ENCODE peak calls at places on chromosomes 3 and 15, in five cellular contexts. Y is GM23248, B is colonic mucosa, A is endothelial cell of umbilical vein, T is fibroblast of lung. L is an unnamed sample.

GRCh38 chr3:356947-357346 is 160.4 kb downstream of the CHL1 start:
- DNase-seq in Y (no peak), B (no peak), A (no peak), T (peak; percentile 18), L (no peak)

GRCh38 chr15:39495871-39496459 is 84.9 kb upstream of the THBS1 start:
- DNase-seq in A (no peak), T (peak; percentile 9), Y (peak; percentile 49), B (no peak), L (peak; percentile 63)

GRCh38 chr3:2133191-2133590 is 34.5 kb downstream of the CNTN4 start:
- DNase-seq in A (no peak), B (no peak), T (no peak), Y (no peak), L (no peak)

GRCh38 chr3:78912217-78912616 is 855.6 kb downstream of the ROBO1 start:
- DNase-seq in T (no peak), Y (no peak), A (no peak), B (no peak), L (no peak)

GRCh38 chr3:137020888-137021287 is 63.1 kb downstream of the IL20RB start:
- DNase-seq in B (no peak), T (no peak), Y (no peak), A (no peak), L (no peak)

GRCh38 chr3:162722336-162722735 is 1225.7 kb downstream of the OTOL1 start:
- DNase-seq in Y (no peak), B (no peak), T (no peak), A (no peak), L (no peak)

GRCh38 chr15:48090666-48091065 is 30.1 kb upstream of the SLC24A5 start:
- DNase-seq in Y (no peak), A (no peak), T (no peak), B (no peak), L (no peak)

GRCh38 chr3:128495435-128495970 is 2.5 kb upstream of the GATA2 start:
- DNase-seq in B (no peak), T (no peak), Y (no peak), A (no peak), L (no peak)

GRCh38 chr3:193971268-193971751 is 164.6 kb upstream of the HES1 start:
- DNase-seq in A (no peak), T (peak; percentile 32), Y (peak; percentile 22), B (peak; percentile 90), L (peak; percentile 30)

GRCh38 chr3:45792036-45792435 is 4.3 kb downstream of the SLC6A20 start:
- DNase-seq in T (no peak), B (no peak), Y (no peak), A (no peak), L (no peak)

GRCh38 chr3:140767536-140767935 is 89.7 kb downstream of the TRIM42 start:
- DNase-seq in A (no peak), T (no peak), Y (peak; percentile 13), B (no peak), L (peak; percentile 22)

GRCh38 chr15:62391565-62392262 is 226.6 kb upstream of the C2CD4B start:
- DNase-seq in Y (peak; percentile 73), A (peak; percentile 31), B (peak; percentile 64), T (peak; percentile 64), L (peak; percentile 82)

GRCh38 chr15:98330258-98330657 is 318.1 kb upstream of the IGF1R start:
- DNase-seq in A (no peak), T (no peak), B (no peak), Y (no peak), L (no peak)

GRCh38 chr3:169984287-169984686 is 17.7 kb downstream of the SEC62 start:
- DNase-seq in Y (no peak), A (peak; percentile 43), B (no peak), T (no peak), L (no peak)

GRCh38 chr15:23565395-23566069 is at the start of gene MKRN3:
- DNase-seq in B (no peak), Y (peak; percentile 51), T (peak; percentile 58), A (peak; percentile 35), L (no peak)

GRCh38 chr3:106587581-106587980 is 718.8 kb upstream of the CBLB start:
- DNase-seq in T (no peak), A (no peak), Y (no peak), B (no peak), L (no peak)

GRCh38 chr3:24477090-24477656 is 17.5 kb downstream of the THRB start:
- DNase-seq in B (no peak), Y (no peak), T (no peak), A (no peak), L (no peak)

GRCh38 chr3:24480497-24480896 is 14.2 kb downstream of the THRB start:
- DNase-seq in A (no peak), B (no peak), T (no peak), Y (no peak), L (peak; percentile 52)

GRCh38 chr3:24482306-24482705 is 12.3 kb downstream of the THRB start:
- DNase-seq in A (no peak), T (no peak), Y (no peak), B (no peak), L (no peak)

GRCh38 chr3:24481193-24481592 is 13.5 kb downstream of the THRB start:
- DNase-seq in A (no peak), T (no peak), B (no peak), Y (no peak), L (no peak)

DNA sequence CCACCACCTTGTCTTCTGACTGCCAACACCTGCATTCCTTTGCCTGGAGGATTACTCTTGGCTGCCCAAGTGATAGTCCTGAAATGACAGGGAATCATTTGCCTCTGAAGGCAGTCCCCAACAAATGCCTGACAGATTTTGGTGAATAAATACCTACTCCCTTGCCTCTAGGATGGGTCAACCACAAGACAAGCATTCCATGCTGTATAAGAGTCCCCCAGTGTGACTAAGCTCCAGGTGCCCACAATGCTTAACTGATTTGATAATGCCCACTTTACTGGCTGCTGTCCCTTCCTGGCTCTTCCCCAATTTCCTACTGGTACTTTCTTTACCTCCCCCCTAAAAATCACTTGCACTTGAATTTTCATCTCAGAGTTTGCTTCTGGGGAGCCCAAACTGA is 14.8 kb downstream of the THRB start:
- DNase-seq in B (no peak), A (no peak), T (no peak), Y (no peak), L (no peak)
- H3K4me1 ChIP-seq in B (no peaks in the 10 kb centered on the region), A (no peaks in the 10 kb centered on the region), T (no peaks in the 10 kb centered on the region), Y (peaks cover 14% of the 10 kb centered on the region), L (peaks cover 22% of the 10 kb centered on the region)

GRCh38 chr3:195153653-195154052 is 117.3 kb downstream of the XXYLT1 start:
- DNase-seq in Y (no peak), B (no peak), A (peak; percentile 32), T (peak; percentile 46), L (no peak)
- H3K4me3 ChIP-seq in Y (no peak overlapping the region), B (no peak overlapping the region), A (no peak overlapping the region), T (no peak overlapping the region), L (no peak overlapping the region)

DNA sequence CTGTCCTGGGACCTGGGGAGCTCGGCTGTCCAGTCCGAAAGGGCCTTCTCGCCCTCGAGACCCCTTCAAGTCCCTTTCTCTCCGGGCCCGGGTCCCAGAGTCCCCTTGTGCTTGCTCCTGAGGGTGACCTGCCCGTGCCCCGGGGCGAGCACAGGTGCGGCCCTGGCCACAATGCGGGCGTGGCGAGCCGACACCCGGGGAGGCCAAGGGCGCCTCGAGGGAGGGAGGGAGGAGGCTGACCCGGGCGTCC is 828 bp upstream of the MEF2A start:
- DNase-seq in B (no peak), T (no peak), Y (no peak), A (peak; percentile 37), L (no peak)
- H3K9ac ChIP-seq in B (peak overlapping the region; percentile 96), T (no peak overlapping the region), Y (peak overlapping the region; percentile 69), A (no peak overlapping the region), L (peak overlapping the region; percentile 32)

DNA sequence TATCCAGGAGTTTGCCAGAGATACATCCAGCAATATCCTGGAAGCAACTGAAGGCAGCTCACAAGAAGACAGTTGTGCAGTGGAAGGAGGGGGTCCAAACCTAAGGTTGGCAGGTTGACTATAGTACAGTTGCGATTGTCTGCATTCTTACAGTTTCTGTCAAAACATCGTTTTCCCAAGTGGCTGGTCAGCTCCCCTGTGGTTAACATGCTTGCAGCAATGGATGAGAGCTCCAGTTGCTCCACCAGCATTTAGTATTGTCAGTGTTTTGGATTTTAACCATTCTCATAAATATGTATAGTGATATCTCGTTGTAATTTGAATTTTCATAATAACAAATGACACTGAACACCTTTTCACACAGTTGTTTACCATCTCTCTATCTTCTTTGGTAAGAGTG is 31.5 kb downstream of the KLF13 start:
- DNase-seq in A (no peak), Y (no peak), B (no peak), T (no peak), L (no peak)
- H3K4me1 ChIP-seq in A (peaks cover 16% of the 10 kb centered on the region), Y (peaks cover 25% of the 10 kb centered on the region), B (peaks cover 57% of the 10 kb centered on the region), T (peaks cover 8% of the 10 kb centered on the region), L (peaks cover 67% of the 10 kb centered on the region)

DNA sequence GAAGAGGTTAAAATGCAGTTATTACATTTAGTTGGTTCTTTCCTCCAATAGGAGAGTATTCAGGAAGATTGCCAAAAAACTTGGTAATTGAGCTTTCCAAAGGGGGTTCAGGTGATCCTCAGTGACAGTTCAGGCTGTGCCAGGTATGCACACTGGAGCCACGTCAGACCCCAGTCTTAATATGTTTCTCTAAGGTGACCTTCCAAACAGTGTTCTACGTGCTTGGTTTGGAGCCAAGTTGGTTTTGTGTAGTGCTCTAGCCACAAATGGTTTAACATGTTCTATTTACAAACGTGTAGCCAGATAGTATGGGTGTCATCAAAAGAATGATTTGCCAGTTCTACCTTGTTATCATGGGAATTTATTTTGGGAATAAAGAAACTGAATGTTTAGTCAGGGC is 21.0 kb downstream of the CTDSPL start:
- DNase-seq in T (no peak), B (no peak), A (no peak), Y (no peak), L (no peak)
- H3K4me3 ChIP-seq in T (no peak overlapping the region), B (no peak overlapping the region), A (no peak overlapping the region), Y (no peak overlapping the region), L (no peak overlapping the region)

GRCh38 chr15:31228980-31229826 is 97.4 kb upstream of the KLF13 start:
- DNase-seq in A (no peak), T (no peak), Y (peak; percentile 22), B (peak; percentile 81), L (no peak)
- H3K9ac ChIP-seq in A (no peak overlapping the region), T (no peak overlapping the region), Y (no peak overlapping the region), B (peak overlapping the region; percentile 56), L (no peak overlapping the region)

GRCh38 chr15:90059208-90059985 is 42.9 kb downstream of the IDH2 start:
- DNase-seq in B (peak; percentile 83), Y (no peak), A (no peak), T (no peak), L (no peak)
- H3K4me1 ChIP-seq in B (peaks cover 44% of the 10 kb centered on the region), Y (no peaks in the 10 kb centered on the region), A (peaks cover 19% of the 10 kb centered on the region), T (no peaks in the 10 kb centered on the region), L (peaks cover 5% of the 10 kb centered on the region)

DNA sequence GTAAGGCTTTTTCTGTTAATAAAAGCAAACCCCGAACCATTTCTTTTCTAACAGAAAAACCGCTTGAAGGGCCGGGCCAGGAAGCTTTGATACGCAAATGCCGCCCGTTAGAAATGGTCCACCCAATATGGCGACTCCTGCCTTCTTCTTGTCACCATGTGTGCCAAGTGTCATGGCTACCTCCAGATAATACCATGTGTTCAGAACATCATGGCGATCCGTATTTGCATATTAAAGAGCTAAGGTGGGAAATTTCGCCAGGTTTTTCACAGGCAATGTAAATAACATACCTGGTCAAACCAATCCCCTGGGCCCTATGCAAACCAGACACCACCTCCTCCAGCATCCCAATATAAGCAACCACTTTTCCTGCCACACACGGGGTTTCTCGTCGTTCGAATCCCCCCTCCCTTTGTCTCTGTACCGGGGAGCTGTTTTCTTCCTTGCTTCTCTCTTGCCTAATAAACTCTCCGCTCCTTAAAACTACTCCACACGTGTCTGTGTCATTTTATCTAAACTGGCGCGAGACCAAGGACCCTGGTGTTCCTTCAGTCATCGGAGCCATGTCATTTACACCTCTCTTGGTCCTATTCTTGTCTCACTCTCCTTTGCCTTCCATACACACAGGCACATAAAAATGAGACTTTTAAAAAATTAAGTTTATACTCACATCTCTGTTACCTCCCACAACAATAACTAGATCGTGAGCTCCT is 34.5 kb downstream of the NCEH1 start:
- DNase-seq in T (no peak), Y (no peak), B (no peak), A (no peak), L (no peak)
- H3K4me3 ChIP-seq in T (no peak overlapping the region), Y (peak overlapping the region; percentile 27), B (no peak overlapping the region), A (no peak overlapping the region), L (no peak overlapping the region)